ENCODE peak calls at places on chromosome 18, in four cellular contexts. R is HepG2, F is heart left ventricle, E is neural progenitor cell. D is an unnamed sample.

GRCh38 chr18:35415511-35416427 is 38.6 kb upstream of the ZNF396 start:
- DNase-seq in R (no peak), F (no peak), E (no peak), D (no peak)

GRCh38 chr18:77108001-77108692 is 24.4 kb downstream of the MBP start:
- DNase-seq in R (no peak), F (peak), E (peak), D (no peak)

GRCh38 chr18:49464718-49465598 is 4.5 kb upstream of the DYM start:
- DNase-seq in R (no peak), F (no peak), E (peak), D (no peak)

GRCh38 chr18:5970032-5970431 is 74.7 kb upstream of the TMEM200C start:
- DNase-seq in R (peak), F (no peak), E (no peak), D (no peak)

GRCh38 chr18:13377496-13377895 is 158.9 kb downstream of the LDLRAD4 start:
- DNase-seq in R (no peak), F (no peak), E (no peak), D (no peak)

GRCh38 chr18:36590621-36591580 is 237.9 kb downstream of the TPGS2 start:
- DNase-seq in R (no peak), F (no peak), E (no peak), D (no peak)

GRCh38 chr18:57754577-57755330 is 48.4 kb downstream of the ATP8B1 start:
- DNase-seq in R (no peak), F (no peak), E (no peak), D (no peak)

GRCh38 chr18:9642799-9643445 is 28.6 kb upstream of the PPP4R1 start:
- DNase-seq in R (no peak), F (no peak), E (no peak), D (no peak)

GRCh38 chr18:72612894-72613537 is 68.9 kb upstream of the CBLN2 start:
- DNase-seq in R (no peak), F (no peak), E (no peak), D (no peak)

GRCh38 chr18:3596324-3597158 is 146.6 kb downstream of the TGIF1 start:
- DNase-seq in R (peak), F (peak), E (peak), D (no peak)

GRCh38 chr18:37519506-37520135 is 46.0 kb downstream of the CELF4 start:
- DNase-seq in R (no peak), F (no peak), E (no peak), D (no peak)

GRCh38 chr18:11767935-11768334 is 78.9 kb downstream of the GNAL start:
- DNase-seq in R (no peak), F (no peak), E (no peak), D (no peak)

GRCh38 chr18:68922392-68922791 is 124.5 kb downstream of the CCDC102B start:
- DNase-seq in R (no peak), F (no peak), E (no peak), D (no peak)

GRCh38 chr18:58756596-58757240 is 85.5 kb downstream of the MALT1 start:
- DNase-seq in R (no peak), F (no peak), E (no peak), D (no peak)

GRCh38 chr18:71665131-71665530 is 879.0 kb downstream of the CBLN2 start:
- DNase-seq in R (no peak), F (no peak), E (no peak), D (no peak)

GRCh38 chr18:77131100-77131651 is 1.4 kb downstream of the MBP start:
- DNase-seq in R (no peak), F (peak), E (peak), D (no peak)

GRCh38 chr18:54043484-54044256 is 180.8 kb downstream of the MBD2 start:
- DNase-seq in R (no peak), F (no peak), E (no peak), D (no peak)
- TF ChIP-seq CTCF in R (no peak), F (peak), E (peak), D (no peak)

GRCh38 chr18:51135795-51136194 is 61.7 kb downstream of the MEX3C start:
- DNase-seq in R (peak), F (no peak), E (no peak), D (no peak)
- TF ChIP-seq CTCF in R (peak), F (no peak), E (peak), D (peak)

DNA sequence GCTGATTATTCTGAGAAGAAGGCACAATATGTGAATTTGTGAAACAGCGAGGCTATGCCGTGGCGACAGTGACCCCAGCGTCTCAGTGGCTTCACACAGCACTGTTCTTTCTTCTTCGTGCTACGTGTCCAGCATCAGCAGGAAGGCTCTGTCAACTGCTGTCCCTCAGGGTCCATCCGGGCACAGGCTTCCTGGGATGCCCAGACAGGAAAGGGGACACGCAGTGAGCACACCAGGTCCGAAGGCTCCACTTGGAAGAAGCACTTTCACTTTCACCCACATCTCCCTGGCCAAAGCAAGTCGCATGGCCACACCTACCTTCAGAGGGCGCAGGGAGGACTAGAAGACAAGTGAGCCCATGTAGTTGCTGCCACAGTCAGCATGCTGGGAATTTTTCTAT is 47.3 kb downstream of the PTGR3 start:
- DNase-seq in R (peak), F (no peak), E (no peak), D (no peak)
- TF ChIP-seq CTCF in R (peak), F (no peak), E (no peak), D (no peak)

DNA sequence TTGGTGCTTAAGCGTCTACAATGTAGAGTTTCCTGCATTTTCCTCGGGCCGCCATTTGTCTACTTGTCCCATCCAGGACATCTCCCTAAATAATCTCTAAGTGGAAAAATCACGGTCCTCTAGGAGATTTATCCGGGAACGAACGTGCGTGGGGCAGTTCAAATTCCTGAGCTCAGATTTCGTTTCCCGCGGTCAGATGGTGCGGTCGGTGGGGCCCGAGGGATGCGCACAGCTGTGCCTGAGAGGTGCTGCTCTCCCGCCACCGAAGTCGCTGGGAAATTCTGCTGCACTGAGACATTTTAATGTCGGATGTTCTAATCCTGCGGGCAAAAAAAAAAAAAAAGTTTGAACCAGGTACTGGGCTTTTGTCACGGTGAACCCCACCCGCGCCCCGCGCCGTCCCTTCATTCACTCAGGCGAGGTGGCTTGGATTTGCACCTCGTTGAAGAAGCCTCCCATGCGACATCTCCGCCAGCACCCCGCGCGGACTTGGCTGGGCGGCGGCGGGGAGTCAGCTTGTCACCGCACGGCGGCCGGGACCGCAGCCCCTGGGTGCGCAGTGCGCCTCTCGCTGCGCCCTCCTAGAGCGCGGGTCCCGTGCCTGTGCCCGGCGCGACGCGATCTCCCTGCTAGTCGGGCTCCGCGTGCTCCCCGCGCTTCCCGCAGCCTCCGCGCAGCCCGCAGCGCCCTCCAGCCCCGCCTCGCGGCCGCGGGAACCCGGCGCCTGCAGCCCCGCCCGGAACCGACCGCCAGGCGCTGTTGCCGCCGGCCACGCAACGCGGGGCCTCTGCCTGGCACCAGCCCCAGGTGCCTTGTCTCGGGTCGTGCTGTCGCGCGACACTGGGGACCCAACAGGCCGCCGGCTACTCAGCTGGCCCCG is 192.0 kb upstream of the TCF4 start:
- DNase-seq in R (no peak), F (peak), E (peak), D (no peak)
- TF ChIP-seq CTCF in R (no peak), F (peak), E (peak), D (peak)

GRCh38 chr18:44098551-44099098 is 582.1 kb upstream of the SETBP1 start:
- DNase-seq in R (no peak), F (no peak), E (peak), D (no peak)
- TF ChIP-seq CTCF in R (no peak), F (peak), E (peak), D (peak)

GRCh38 chr18:32284284-32284683 is 94.4 kb downstream of the MEP1B start:
- DNase-seq in R (no peak), F (no peak), E (no peak), D (no peak)
- TF ChIP-seq CTCF in R (no peak), F (no peak), E (no peak), D (no peak)